ENCODE peak calls at places on chromosome 5, in seven cellular contexts. K is esophagus squamous epithelium; N is heart right ventricle; D is spleen; B is DND-41; R is fibroblast of lung; F is CD4-positive, CD25-positive, alpha-beta regulatory T cell. Y is an unnamed sample. For H3K27me3 and H3K4me1, the result is how much of the 10 kb centered on the place peaks cover.

GRCh38 chr5:17121776-17122175 is 95.7 kb upstream of the BASP1 start:
- DNase-seq in K (no peak), D (no peak), B (no peak), F (no peak), N (no peak), R (no peak), Y (no peak)

GRCh38 chr5:179128976-179129375 is 68.8 kb downstream of the ZNF354C start:
- DNase-seq in N (no peak), F (no peak), R (no peak), K (no peak), D (peak), B (no peak), Y (no peak)

GRCh38 chr5:40452874-40453624 is 226.7 kb upstream of the PTGER4 start:
- DNase-seq in R (no peak), B (no peak), F (no peak), N (no peak), D (no peak), K (no peak), Y (no peak)

GRCh38 chr5:137141779-137142178 is 357.3 kb downstream of the SPOCK1 start:
- DNase-seq in D (no peak), F (no peak), B (no peak), N (no peak), R (no peak), K (no peak), Y (no peak)

GRCh38 chr5:145130996-145131395 is 704.1 kb downstream of the PRELID2 start:
- DNase-seq in F (no peak), R (peak), B (no peak), N (no peak), D (no peak), K (no peak), Y (no peak)

GRCh38 chr5:10632110-10632903 is 68.4 kb downstream of the ANKRD33B start:
- DNase-seq in F (no peak), K (no peak), D (peak), N (no peak), R (peak), B (no peak), Y (no peak)

GRCh38 chr5:80153586-80154126 is 102.2 kb downstream of the SERINC5 start:
- DNase-seq in F (no peak), R (no peak), K (no peak), N (no peak), B (no peak), D (no peak), Y (peak)

GRCh38 chr5:115452791-115453190 is 91.8 kb downstream of the FEM1C start:
- DNase-seq in K (no peak), D (no peak), R (no peak), N (no peak), F (no peak), B (no peak), Y (no peak)

GRCh38 chr5:156188026-156188425 is 138.9 kb upstream of the SGCD start:
- DNase-seq in K (no peak), D (no peak), B (no peak), R (peak), N (no peak), F (no peak), Y (no peak)

GRCh38 chr5:180233729-180234128 is 24.7 kb upstream of the RASGEF1C start:
- DNase-seq in K (no peak), D (peak), N (no peak), R (no peak), B (no peak), F (no peak), Y (no peak)

GRCh38 chr5:133048993-133049725 is 2.7 kb upstream of the HSPA4 start:
- DNase-seq in K (no peak), R (no peak), F (no peak), D (no peak), N (no peak), B (no peak), Y (no peak)

GRCh38 chr5:82019342-82020138 is 47.7 kb downstream of the ATG10 start:
- DNase-seq in B (no peak), F (no peak), D (no peak), R (no peak), K (no peak), N (no peak), Y (no peak)

GRCh38 chr5:24073097-24073496 is 565.7 kb downstream of the PRDM9 start:
- DNase-seq in K (no peak), R (no peak), N (no peak), D (no peak), B (no peak), F (no peak), Y (no peak)

GRCh38 chr5:169242849-169243186 is 58.1 kb downstream of the SLIT3 start:
- DNase-seq in F (no peak), N (no peak), B (no peak), R (no peak), D (no peak), K (no peak), Y (no peak)

GRCh38 chr5:116130471-116130870 is 45.6 kb downstream of the COMMD10 start:
- DNase-seq in K (no peak), D (no peak), N (no peak), F (no peak), R (peak), B (no peak), Y (no peak)

GRCh38 chr5:1809416-1810035 is 8.3 kb downstream of the NDUFS6 start:
- DNase-seq in B (no peak), D (peak), R (no peak), K (no peak), N (no peak), F (no peak), Y (no peak)

GRCh38 chr5:111655169-111655924 is 101.6 kb downstream of the NREP start:
- DNase-seq in R (peak), N (peak), D (no peak), F (no peak), B (no peak), K (no peak), Y (no peak)

GRCh38 chr5:151925396-151925750 is 722 bp upstream of the GLRA1 start:
- DNase-seq in K (no peak), B (no peak), N (no peak), F (no peak), D (no peak), R (no peak), Y (no peak)

GRCh38 chr5:97085126-97085786 is 57.2 kb downstream of the LIX1 start:
- DNase-seq in F (no peak), R (no peak), K (no peak), D (peak), B (no peak), N (no peak), Y (no peak)

GRCh38 chr5:32044904-32045303 is 129.2 kb downstream of the GOLPH3 start:
- DNase-seq in B (no peak), F (no peak), D (no peak), R (peak), N (no peak), K (no peak), Y (no peak)

GRCh38 chr5:25119654-25120053 is 474.9 kb upstream of the CDH10 start:
- DNase-seq in D (no peak), F (no peak), N (no peak), R (peak), K (no peak), B (no peak), Y (no peak)

GRCh38 chr5:34538026-34538672 is 118.0 kb upstream of the RAI14 start:
- DNase-seq in K (no peak), B (no peak), R (no peak), F (no peak), D (no peak), N (no peak), Y (no peak)

GRCh38 chr5:135979510-135979909 is 24.7 kb upstream of the LECT2 start:
- DNase-seq in R (peak), D (no peak), K (no peak), B (no peak), F (no peak), N (peak), Y (no peak)

GRCh38 chr5:159814810-159815585 is 101.3 kb upstream of the ADRA1B start:
- DNase-seq in F (no peak), D (no peak), R (no peak), B (no peak), N (no peak), K (no peak), Y (no peak)

GRCh38 chr5:78953092-78953800 is 31.9 kb downstream of the ARSB start:
- DNase-seq in R (peak), N (no peak), F (no peak), B (no peak), K (no peak), D (no peak), Y (no peak)

GRCh38 chr5:151741678-151742423 is 16.6 kb downstream of the ATOX1 start:
- DNase-seq in D (no peak), K (no peak), R (peak), N (no peak), F (no peak), B (no peak), Y (no peak)

GRCh38 chr5:160293901-160294561 is 18.3 kb downstream of the CCNJL start:
- DNase-seq in B (no peak), K (no peak), N (no peak), D (peak), F (no peak), R (no peak), Y (no peak)

GRCh38 chr5:125112196-125112595 is 365.8 kb upstream of the ZNF608 start:
- DNase-seq in F (no peak), D (no peak), B (peak), K (no peak), N (no peak), R (peak), Y (no peak)

GRCh38 chr5:125896381-125896780 is 526.8 kb upstream of the GRAMD2B start:
- DNase-seq in F (no peak), B (no peak), R (no peak), N (no peak), D (no peak), K (no peak), Y (no peak)

GRCh38 chr5:154194348-154195329 is 4.1 kb downstream of the GALNT10 start:
- DNase-seq in F (no peak), N (no peak), D (no peak), B (no peak), R (peak), K (no peak), Y (no peak)

GRCh38 chr5:150142800-150143724 is 12.6 kb downstream of the PDGFRB start:
- DNase-seq in F (no peak), R (peak), D (no peak), N (peak), B (no peak), K (no peak), Y (no peak)

GRCh38 chr5:172430354-172430753 is 24.0 kb downstream of the SH3PXD2B start:
- DNase-seq in F (no peak), R (no peak), D (no peak), N (no peak), K (no peak), B (no peak), Y (no peak)

GRCh38 chr5:172426086-172426485 is 28.2 kb downstream of the SH3PXD2B start:
- DNase-seq in F (no peak), R (peak), D (no peak), B (no peak), N (no peak), K (no peak), Y (no peak)

GRCh38 chr5:172428224-172429166 is 25.8 kb downstream of the SH3PXD2B start:
- DNase-seq in F (no peak), D (no peak), R (no peak), B (no peak), K (no peak), N (no peak), Y (no peak)

GRCh38 chr5:172427202-172427601 is 27.1 kb downstream of the SH3PXD2B start:
- DNase-seq in N (no peak), F (no peak), R (no peak), B (no peak), K (no peak), D (no peak), Y (no peak)

DNA sequence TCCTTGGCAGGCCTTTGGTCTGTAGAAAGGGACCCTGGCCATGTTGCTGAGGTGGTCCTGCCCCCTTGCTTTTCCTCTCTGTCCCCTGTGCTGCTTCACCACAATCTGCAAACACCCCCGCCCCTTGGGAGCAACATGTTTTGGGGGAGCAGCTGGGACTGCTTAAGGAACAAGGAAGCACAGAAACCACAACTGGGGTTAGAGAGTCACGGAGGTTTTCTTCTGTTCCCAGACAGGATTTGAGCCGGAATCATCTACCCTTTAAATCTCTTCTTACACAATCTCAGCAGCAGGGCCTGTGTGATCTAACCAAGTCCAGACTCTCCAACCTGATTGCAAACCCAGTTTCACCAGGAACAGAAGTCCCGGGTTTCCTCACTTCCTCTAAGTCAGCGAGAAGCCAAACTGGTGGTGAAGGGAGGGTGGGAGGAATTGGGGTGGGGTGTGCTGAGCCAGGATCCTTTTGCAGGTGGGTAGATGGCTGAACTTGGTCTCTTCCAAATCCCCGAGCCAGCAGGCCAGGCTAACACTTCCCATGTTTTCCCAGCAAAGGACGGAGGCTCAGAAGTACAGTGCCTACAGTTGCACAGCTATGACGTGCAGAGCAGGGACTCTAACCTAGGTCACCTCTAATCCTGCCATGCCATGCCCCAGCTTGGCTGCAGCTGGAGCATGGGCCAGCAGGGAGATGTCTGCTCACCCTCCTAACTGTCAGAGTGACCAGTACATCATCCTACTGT is 25.0 kb downstream of the SH3PXD2B start:
- DNase-seq in D (no peak), B (no peak), R (peak), F (no peak), K (no peak), N (peak), Y (no peak)
- H3K27me3 ChIP-seq in D (under half), B (under half), R (under half), F (under half), K (under half), N (under half), Y (under half)

GRCh38 chr5:176440932-176441706 is 7.1 kb upstream of the FAF2 start:
- DNase-seq in F (no peak), N (no peak), D (no peak), K (no peak), R (no peak), B (no peak), Y (no peak)

GRCh38 chr5:176446884-176447537 is 1.2 kb upstream of the FAF2 start:
- DNase-seq in K (no peak), R (no peak), B (peak), F (peak), D (peak), N (no peak), Y (peak)

GRCh38 chr5:176438959-176439757 is 9.0 kb upstream of the FAF2 start:
- DNase-seq in F (no peak), N (no peak), K (no peak), R (peak), D (no peak), B (no peak), Y (no peak)

GRCh38 chr5:176444742-176445141 is 3.4 kb upstream of the FAF2 start:
- DNase-seq in N (no peak), R (no peak), B (no peak), D (no peak), K (no peak), F (no peak), Y (no peak)

DNA sequence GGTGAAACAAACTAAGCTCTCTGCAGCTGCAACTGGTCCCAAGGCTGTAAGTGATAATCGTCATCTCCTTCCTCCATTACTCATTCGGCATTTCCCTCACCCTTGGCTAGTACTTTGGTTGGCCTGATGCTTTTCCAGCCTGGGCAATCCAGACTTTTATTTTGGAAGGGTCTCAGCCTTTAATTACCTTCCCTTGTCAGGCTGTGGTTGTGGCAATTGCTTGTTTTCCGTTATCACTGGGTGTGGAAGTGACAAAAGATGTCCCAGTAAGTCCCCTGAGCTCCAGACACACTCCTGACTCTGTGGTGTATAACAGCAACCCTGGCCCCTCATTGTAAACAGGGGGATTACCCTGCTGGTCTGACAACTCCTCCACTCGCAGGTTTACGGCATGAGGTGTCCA is 6.3 kb upstream of the FAF2 start:
- DNase-seq in K (no peak), F (no peak), D (no peak), R (peak), B (no peak), N (no peak), Y (no peak)
- H3K27ac ChIP-seq in K (no peak), F (no peak), D (peak), R (no peak), B (no peak), N (no peak), Y (no peak)

GRCh38 chr5:127293373-127293772 is 2.8 kb downstream of the MEGF10 start:
- DNase-seq in B (no peak), F (no peak), K (no peak), N (no peak), R (no peak), D (no peak), Y (no peak)

GRCh38 chr5:127290946-127291763 is 559 bp downstream of the MEGF10 start:
- DNase-seq in D (no peak), K (no peak), R (peak), B (no peak), N (no peak), F (no peak), Y (no peak)

GRCh38 chr5:127290019-127290945 is at the start of gene MEGF10:
- DNase-seq in D (no peak), R (peak), F (no peak), K (no peak), B (no peak), N (peak), Y (no peak)

GRCh38 chr5:127294829-127295228 is 4.2 kb downstream of the MEGF10 start:
- DNase-seq in N (no peak), R (no peak), F (no peak), K (no peak), B (no peak), D (no peak), Y (no peak)

DNA sequence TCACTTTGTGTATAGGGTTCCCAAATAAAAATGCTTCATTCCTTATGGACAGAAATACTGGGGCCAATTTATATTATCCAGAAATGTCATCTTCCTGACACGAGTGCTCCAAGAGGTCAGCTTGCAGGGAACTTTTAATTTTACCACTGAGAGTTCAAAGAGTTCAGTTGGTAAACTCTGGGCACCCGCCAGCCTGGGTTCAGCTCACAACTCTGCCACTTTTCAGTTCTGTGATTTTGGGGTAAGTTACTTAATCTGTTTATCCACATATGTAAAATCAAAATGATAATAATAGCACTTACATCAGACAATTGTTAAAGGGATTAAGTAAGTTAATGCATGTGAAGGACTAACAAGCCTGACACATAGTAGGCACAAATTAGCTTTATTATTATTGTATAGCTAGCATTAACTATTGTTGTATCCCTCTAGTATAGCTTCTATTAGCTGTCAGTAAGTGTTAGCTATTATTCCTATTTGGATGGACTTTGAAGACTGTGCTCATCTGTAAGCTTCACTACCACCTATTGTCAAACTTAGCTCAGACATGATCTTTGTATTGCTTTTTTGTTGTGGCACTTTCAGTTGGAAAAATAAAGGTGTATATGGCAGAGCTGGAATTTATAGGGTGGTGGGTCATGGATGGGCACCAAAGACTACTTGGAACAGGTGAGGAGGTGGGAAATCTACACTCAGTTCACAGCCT is 1.6 kb downstream of the MEGF10 start:
- DNase-seq in K (no peak), F (no peak), D (no peak), N (no peak), R (no peak), B (no peak), Y (no peak)
- H3K4me1 ChIP-seq in K (under half), F (under half), D (under half), N (under half), R (under half), B (under half), Y (under half)

DNA sequence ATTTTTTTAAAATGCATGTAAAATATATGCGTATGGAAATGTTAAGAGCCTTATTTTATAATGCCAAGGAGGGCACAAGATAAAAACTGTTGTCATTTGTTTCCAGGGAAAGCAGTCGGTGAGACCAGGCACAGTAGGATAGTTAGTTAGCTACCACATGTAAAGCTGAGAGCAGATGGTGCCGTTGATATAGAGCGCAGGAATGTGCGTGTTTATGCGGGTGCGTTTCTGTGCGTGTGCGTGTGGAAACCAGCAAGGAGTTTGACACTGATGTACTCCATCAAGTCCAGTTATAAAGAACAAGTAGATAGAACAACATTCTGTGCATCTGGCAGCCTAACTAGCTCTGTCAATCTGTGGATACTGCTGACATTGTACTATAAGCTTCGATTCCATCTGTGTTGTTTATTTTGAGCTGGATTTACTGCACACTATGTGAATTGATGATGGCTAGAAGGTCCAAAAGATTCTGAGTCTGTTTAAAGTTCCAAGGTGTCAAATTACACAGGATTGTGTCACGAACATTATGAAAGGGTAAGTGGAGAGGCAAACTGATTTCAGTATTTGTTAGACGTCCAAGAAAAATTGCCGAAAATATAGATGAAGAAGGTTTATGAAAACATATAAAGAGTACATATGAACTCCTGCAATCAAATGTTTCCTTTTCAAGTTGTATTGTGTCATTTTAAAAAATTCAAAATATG is 494.9 kb upstream of the MEF2C start:
- DNase-seq in B (no peak), N (no peak), R (peak), D (no peak), K (no peak), F (no peak), Y (no peak)
- H3K27me3 ChIP-seq in B (under half), N (under half), R (under half), D (under half), K (under half), F (under half), Y (under half)

GRCh38 chr5:69024241-69024651 is 69.6 kb upstream of the SLC30A5 start:
- DNase-seq in B (peak), K (no peak), D (no peak), R (peak), N (no peak), F (peak), Y (peak)

GRCh38 chr5:69019665-69020064 is 74.1 kb upstream of the SLC30A5 start:
- DNase-seq in F (no peak), B (no peak), K (no peak), D (no peak), R (no peak), N (no peak), Y (no peak)
- H3K27ac ChIP-seq in F (no peak), B (no peak), K (no peak), D (no peak), R (no peak), N (no peak), Y (no peak)

Y was measured in naive thymus-derived CD4-positive, alpha-beta T cell.